ENCODE peak calls at places on chromosomes 11 and 22, in five cellular contexts. T is tibial nerve, A is body of pancreas, U is adrenal gland, O is colonic mucosa. Z is an unnamed sample.

GRCh38 chr11:10502065-10502680 is 38.8 kb downstream of the RNF141 start:
- DNase-seq in T (no peak), A (no peak), U (no peak), O (no peak), Z (no peak)

GRCh38 chr11:130449246-130449990 is 973 bp downstream of the ADAMTS15 start:
- DNase-seq in T (no peak), A (no peak), U (no peak), O (peak; percentile 33), Z (peak; percentile 65)

GRCh38 chr22:32897400-32897799 is 95.9 kb downstream of the TIMP3 start:
- DNase-seq in T (no peak), A (no peak), U (no peak), O (no peak), Z (no peak)

GRCh38 chr11:9708544-9708943 is 44.7 kb downstream of the SWAP70 start:
- DNase-seq in T (no peak), A (no peak), U (no peak), O (no peak), Z (no peak)

GRCh38 chr22:19376247-19376646 is 55.3 kb downstream of the HIRA start:
- DNase-seq in T (no peak), A (no peak), U (no peak), O (no peak), Z (no peak)

GRCh38 chr22:48898524-48899377 is 928.9 kb downstream of the BRD1 start:
- DNase-seq in T (no peak), A (no peak), U (peak; percentile 2), O (peak; percentile 9), Z (no peak)

GRCh38 chr11:1756024-1756561 is 5.7 kb upstream of the IFITM10 start:
- DNase-seq in T (no peak), A (no peak), U (peak; percentile 90), O (no peak), Z (no peak)

GRCh38 chr22:23065495-23066122 is 4.7 kb upstream of the GNAZ start:
- DNase-seq in T (no peak), A (no peak), U (peak; percentile 12), O (no peak), Z (peak; percentile 2)

GRCh38 chr11:78351193-78351592 is 66.4 kb downstream of the GAB2 start:
- DNase-seq in T (no peak), A (no peak), U (no peak), O (no peak), Z (no peak)

GRCh38 chr22:38751422-38752346 is 4.1 kb downstream of the SUN2 start:
- DNase-seq in T (no peak), A (peak; percentile 59), U (no peak), O (peak; percentile 52), Z (no peak)

GRCh38 chr11:120326228-120326627 is 1.1 kb downstream of the TLCD5 start:
- DNase-seq in T (no peak), A (no peak), U (no peak), O (no peak), Z (no peak)

GRCh38 chr11:86335131-86335768 is 33.2 kb downstream of the HIKESHI start:
- DNase-seq in T (no peak), A (no peak), U (no peak), O (no peak), Z (no peak)

GRCh38 chr11:117814766-117815261 is 9.7 kb downstream of the FXYD2 start:
- DNase-seq in T (peak; percentile 57), A (peak; percentile 86), U (peak; percentile 74), O (peak; percentile 90), Z (peak; percentile 86)

GRCh38 chr11:82906236-82906635 is 4.7 kb downstream of the DDIAS start:
- DNase-seq in T (no peak), A (no peak), U (no peak), O (no peak), Z (no peak)

GRCh38 chr11:19101803-19102520 is 15.0 kb upstream of the ZDHHC13 start:
- DNase-seq in T (no peak), A (no peak), U (no peak), O (peak; percentile 38), Z (no peak)

GRCh38 chr22:49300951-49301397 is 526.7 kb downstream of the BRD1 start:
- DNase-seq in T (no peak), A (no peak), U (no peak), O (peak; percentile 12), Z (no peak)

GRCh38 chr22:44793106-44793505 is 40.7 kb downstream of the ARHGAP8 start:
- DNase-seq in T (no peak), A (no peak), U (no peak), O (no peak), Z (no peak)

GRCh38 chr11:111733009-111733408 is 33.2 kb downstream of the PPP2R1B start:
- DNase-seq in T (peak; percentile 37), A (peak; percentile 57), U (peak; percentile 71), O (no peak), Z (peak; percentile 62)

GRCh38 chr22:39343259-39344045 is 6.3 kb upstream of the SYNGR1 start:
- DNase-seq in T (peak; percentile 73), A (peak; percentile 80), U (peak; percentile 69), O (peak; percentile 61), Z (no peak)

GRCh38 chr22:36913431-36914382 is at the start of gene CSF2RB:
- DNase-seq in T (peak; percentile 34), A (peak; percentile 63), U (peak; percentile 48), O (peak; percentile 32), Z (peak; percentile 64)

GRCh38 chr11:58654079-58654907 is 31.8 kb downstream of the CNTF start:
- DNase-seq in T (peak; percentile 84), A (peak; percentile 86), U (peak; percentile 84), O (peak; percentile 80), Z (peak; percentile 73)

GRCh38 chr11:68370211-68371111 is 58.1 kb downstream of the LRP5 start:
- DNase-seq in T (no peak), A (peak; percentile 31), U (no peak), O (no peak), Z (peak; percentile 46)

GRCh38 chr22:44625981-44626687 is 75.9 kb upstream of the PRR5 start:
- DNase-seq in T (peak; percentile 78), A (peak; percentile 66), U (peak; percentile 52), O (peak; percentile 71), Z (peak; percentile 68)

GRCh38 chr11:47983464-47984397 is 3.4 kb downstream of the PTPRJ start:
- DNase-seq in T (no peak), A (no peak), U (no peak), O (no peak), Z (no peak)

DNA sequence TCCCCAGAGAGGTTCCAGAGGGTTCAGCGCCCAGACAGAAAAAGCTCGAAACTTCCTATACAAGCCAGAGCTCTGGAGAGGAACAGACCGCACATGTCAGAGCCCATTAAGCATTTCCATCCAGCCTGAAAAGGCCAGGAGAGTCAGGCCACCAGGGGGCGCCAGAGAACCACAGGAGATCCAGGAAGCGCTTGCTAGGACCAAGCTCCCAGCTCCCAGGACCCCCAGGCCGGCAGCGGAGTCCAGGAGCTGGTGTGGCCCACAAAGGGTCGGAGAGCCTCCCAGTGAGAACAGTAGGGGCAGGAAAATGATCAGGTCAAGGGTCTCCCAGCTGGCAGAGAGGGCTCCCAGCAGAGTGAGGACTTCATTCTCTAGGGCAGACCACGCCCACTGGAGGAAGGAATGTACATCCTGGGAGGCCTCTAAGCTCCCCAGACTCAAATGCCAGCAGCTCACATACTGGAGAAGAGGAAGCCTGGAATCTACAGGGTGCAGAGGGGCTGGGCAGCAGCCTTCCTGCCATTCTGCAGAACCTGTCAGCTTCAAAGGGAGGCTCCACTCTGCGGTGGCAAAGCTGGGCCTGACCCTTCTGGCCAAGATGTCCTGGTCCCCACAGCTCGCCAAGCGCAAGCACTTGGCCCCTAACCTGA is 2.1 kb upstream of the MEI1 start:
- DNase-seq in T (peak; percentile 99), A (peak; percentile 91), U (peak; percentile 84), O (peak; percentile 97), Z (peak; percentile 90)
- H3K27ac ChIP-seq in T (no peak overlapping the region), A (peak overlapping the region; percentile 48), U (peak overlapping the region; percentile 26), O (no peak overlapping the region), Z (no peak overlapping the region)

DNA sequence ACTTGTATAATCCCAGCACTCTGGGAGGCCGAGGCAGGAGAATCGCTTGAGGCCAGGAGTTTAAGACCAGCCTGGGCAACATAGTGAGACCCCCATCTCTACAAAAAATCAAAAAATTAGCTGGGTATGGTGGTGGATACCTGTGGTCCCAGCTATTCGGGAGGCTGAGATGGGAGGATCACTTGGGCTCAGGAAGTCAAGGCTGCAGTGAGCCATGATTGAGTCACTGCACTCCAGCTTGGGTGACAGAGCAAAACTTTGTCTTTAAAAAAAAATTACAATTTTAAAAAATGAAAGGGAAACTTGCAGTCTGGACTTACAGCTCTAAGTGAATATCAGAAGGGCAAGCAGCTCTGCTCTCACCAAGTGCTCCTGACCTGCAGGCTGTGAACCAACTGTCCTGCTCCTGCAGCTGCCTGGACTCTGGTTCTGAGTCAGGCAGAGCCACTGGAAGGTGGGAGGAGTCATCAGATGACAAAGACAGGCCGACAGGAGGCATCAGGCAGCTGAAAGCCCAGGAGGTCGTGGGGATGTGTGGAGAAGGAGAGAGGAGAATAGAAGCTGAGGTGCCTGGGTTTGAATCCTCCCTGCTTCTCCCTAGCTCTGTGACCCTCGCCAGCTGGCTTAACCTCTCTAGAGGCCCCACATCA is 9.6 kb downstream of the SMTNL1 start:
- DNase-seq in T (no peak), A (no peak), U (peak; percentile 59), O (no peak), Z (no peak)
- TF ChIP-seq CTCF in T (no peak), A (no peak), U (no peak), O (no peak), Z (no peak)

DNA sequence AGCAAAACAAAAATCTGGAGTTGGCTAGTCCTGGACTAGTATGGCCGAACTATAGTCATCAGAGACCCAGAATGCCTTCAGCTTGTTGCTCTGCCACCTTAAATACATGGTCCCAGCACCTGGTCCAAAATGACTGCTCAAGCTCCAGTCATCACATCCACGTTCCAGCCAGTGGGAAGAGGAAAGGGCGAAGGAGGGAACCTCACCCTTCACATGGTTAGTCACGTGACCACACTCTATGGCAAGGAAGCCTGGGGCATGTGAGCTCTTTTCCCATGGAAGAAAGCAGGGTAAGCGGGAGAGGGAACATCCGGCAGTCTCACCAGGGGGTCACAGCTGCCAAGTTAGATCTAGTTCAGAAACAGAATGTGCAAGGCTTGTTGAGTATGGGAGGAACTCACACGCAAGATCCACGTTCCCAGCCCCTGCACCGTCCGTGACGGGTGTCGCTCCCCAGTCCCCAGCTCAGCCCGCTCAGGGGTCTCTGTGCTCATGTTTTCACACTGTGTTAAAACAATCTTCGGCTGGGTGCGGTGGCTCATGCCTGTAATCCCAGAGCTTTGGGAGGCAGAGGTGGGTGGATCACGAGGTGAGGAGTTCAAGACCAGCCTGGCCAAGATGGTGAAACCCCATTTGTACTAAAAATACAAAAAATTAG is 1.9 kb upstream of the ANO9 start:
- DNase-seq in T (no peak), A (no peak), U (no peak), O (peak; percentile 53), Z (no peak)
- H3K4me1 ChIP-seq in T (peaks cover 4% of the 10 kb centered on the region), A (peaks cover 30% of the 10 kb centered on the region), U (peaks cover 4% of the 10 kb centered on the region), O (peaks cover 5% of the 10 kb centered on the region), Z (peaks cover 10% of the 10 kb centered on the region)

GRCh38 chr11:74971424-74971823 is 17.3 kb upstream of the NEU3 start:
- DNase-seq in T (no peak), A (no peak), U (no peak), O (no peak), Z (no peak)

GRCh38 chr11:74966651-74967050 is 17.6 kb downstream of the SPCS2 start:
- DNase-seq in T (no peak), A (no peak), U (no peak), O (no peak), Z (no peak)

DNA sequence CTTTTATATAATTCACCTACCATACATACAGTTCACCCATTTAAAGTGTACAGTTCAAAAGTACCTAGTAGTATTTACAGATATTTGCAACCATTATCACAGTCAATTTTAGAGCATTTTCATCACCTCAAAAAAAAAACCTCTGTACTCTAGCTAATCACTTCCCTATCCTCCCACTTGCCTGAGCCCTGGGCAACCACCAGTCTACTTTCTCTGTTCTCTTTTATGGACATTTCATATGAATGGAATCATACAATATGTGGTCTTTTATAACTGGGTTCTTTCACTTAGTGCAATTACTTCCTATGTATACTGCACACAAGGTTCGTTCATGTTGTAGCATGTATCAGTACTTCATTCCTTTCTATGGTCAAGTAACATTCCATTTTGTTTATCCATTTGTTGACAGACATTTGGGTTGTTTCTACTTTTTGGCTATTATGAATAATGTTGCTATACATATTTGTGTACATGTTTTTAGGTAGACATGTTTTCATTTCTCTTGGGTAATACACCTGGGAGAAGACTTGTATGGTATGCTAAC is 17.8 kb upstream of the NEU3 start:
- DNase-seq in T (no peak), A (no peak), U (no peak), O (no peak), Z (no peak)
- H3K27ac ChIP-seq in T (no peak overlapping the region), A (no peak overlapping the region), U (no peak overlapping the region), O (no peak overlapping the region), Z (no peak overlapping the region)

Z was measured in heart left ventricle.